ENCODE peak calls at places on chromosomes 6 and 20, in five cellular contexts. One of them, this sample, is unnamed.

GRCh38 chr6:124524821-124525220 is 437.4 kb upstream of the RNF217 start:
- DNase-seq in left ventricle myocardium inferior: no peak
- DNase-seq in OCI-LY7: no peak
- DNase-seq in A549: no peak
- DNase-seq in effector memory CD4-positive, alpha-beta T cell: no peak
- DNase-seq in this sample: no peak

GRCh38 chr6:45535933-45536332 is 158.2 kb upstream of the SUPT3H start:
- DNase-seq in effector memory CD4-positive, alpha-beta T cell: no peak
- DNase-seq in OCI-LY7: no peak
- DNase-seq in A549: no peak
- DNase-seq in left ventricle myocardium inferior: no peak
- DNase-seq in this sample: no peak

GRCh38 chr6:45899683-45899946 is 116.0 kb downstream of the CLIC5 start:
- DNase-seq in A549: no peak
- DNase-seq in effector memory CD4-positive, alpha-beta T cell: no peak
- DNase-seq in left ventricle myocardium inferior: no peak
- DNase-seq in OCI-LY7: no peak
- DNase-seq in this sample: no peak

GRCh38 chr6:30793521-30794194 is 49.3 kb upstream of the IER3 start:
- DNase-seq in A549: no peak
- DNase-seq in effector memory CD4-positive, alpha-beta T cell: no peak
- DNase-seq in OCI-LY7: no peak
- DNase-seq in left ventricle myocardium inferior: no peak
- DNase-seq in this sample: peak; percentile 34

GRCh38 chr20:59291740-59292139 is 8.7 kb upstream of the EDN3 start:
- DNase-seq in left ventricle myocardium inferior: no peak
- DNase-seq in effector memory CD4-positive, alpha-beta T cell: no peak
- DNase-seq in OCI-LY7: no peak
- DNase-seq in A549: no peak
- DNase-seq in this sample: no peak

GRCh38 chr6:36916159-36916558 is 30.4 kb downstream of the C6orf89 start:
- DNase-seq in A549: no peak
- DNase-seq in left ventricle myocardium inferior: no peak
- DNase-seq in OCI-LY7: no peak
- DNase-seq in effector memory CD4-positive, alpha-beta T cell: no peak
- DNase-seq in this sample: no peak

GRCh38 chr6:149033454-149034241 is 283.9 kb upstream of the TAB2 start:
- DNase-seq in left ventricle myocardium inferior: no peak
- DNase-seq in effector memory CD4-positive, alpha-beta T cell: no peak
- DNase-seq in OCI-LY7: no peak
- DNase-seq in A549: no peak
- DNase-seq in this sample: no peak

GRCh38 chr20:42192321-42192720 is 574.1 kb upstream of the CHD6 start:
- DNase-seq in left ventricle myocardium inferior: no peak
- DNase-seq in effector memory CD4-positive, alpha-beta T cell: no peak
- DNase-seq in A549: no peak
- DNase-seq in OCI-LY7: no peak
- DNase-seq in this sample: no peak

GRCh38 chr6:105276374-105276773 is 96.6 kb upstream of the POPDC3 start:
- DNase-seq in OCI-LY7: no peak
- DNase-seq in effector memory CD4-positive, alpha-beta T cell: no peak
- DNase-seq in left ventricle myocardium inferior: no peak
- DNase-seq in A549: no peak
- DNase-seq in this sample: no peak

GRCh38 chr20:62475027-62475818 is 572 bp downstream of the GATA5 start:
- DNase-seq in left ventricle myocardium inferior: no peak
- DNase-seq in A549: no peak
- DNase-seq in effector memory CD4-positive, alpha-beta T cell: no peak
- DNase-seq in OCI-LY7: no peak
- DNase-seq in this sample: no peak
- H3K4me3 ChIP-seq in left ventricle myocardium inferior: peak overlapping the region; percentile 63
- H3K4me3 ChIP-seq in A549: peak overlapping the region; percentile 50
- H3K4me3 ChIP-seq in effector memory CD4-positive, alpha-beta T cell: no peak overlapping the region
- H3K4me3 ChIP-seq in OCI-LY7: no peak overlapping the region
- H3K4me3 ChIP-seq in this sample: no peak overlapping the region

DNA sequence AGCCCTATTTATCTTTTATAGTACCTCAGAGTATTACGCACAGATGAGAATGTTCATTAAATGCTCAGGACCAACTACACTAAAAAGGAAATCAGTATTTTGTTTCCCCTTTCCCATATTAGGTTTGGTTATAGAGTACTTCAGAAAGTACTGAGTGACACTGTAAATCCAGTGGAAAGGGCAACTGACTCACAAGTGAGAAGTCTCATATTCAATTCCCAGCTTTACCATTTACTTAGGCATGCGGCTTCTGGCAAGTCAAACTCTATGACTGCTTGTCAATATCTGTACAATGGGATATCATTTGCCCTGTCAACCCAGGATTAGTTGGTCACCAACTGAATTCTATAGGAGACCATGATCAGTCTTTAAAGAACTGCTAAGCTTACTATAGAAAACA is 3.7 kb downstream of the MAP3K7 start:
- DNase-seq in OCI-LY7: no peak
- DNase-seq in A549: no peak
- DNase-seq in left ventricle myocardium inferior: no peak
- DNase-seq in effector memory CD4-positive, alpha-beta T cell: no peak
- DNase-seq in this sample: no peak
- H3K4me3 ChIP-seq in OCI-LY7: no peak overlapping the region
- H3K4me3 ChIP-seq in A549: no peak overlapping the region
- H3K4me3 ChIP-seq in left ventricle myocardium inferior: no peak overlapping the region
- H3K4me3 ChIP-seq in effector memory CD4-positive, alpha-beta T cell: no peak overlapping the region
- H3K4me3 ChIP-seq in this sample: no peak overlapping the region

DNA sequence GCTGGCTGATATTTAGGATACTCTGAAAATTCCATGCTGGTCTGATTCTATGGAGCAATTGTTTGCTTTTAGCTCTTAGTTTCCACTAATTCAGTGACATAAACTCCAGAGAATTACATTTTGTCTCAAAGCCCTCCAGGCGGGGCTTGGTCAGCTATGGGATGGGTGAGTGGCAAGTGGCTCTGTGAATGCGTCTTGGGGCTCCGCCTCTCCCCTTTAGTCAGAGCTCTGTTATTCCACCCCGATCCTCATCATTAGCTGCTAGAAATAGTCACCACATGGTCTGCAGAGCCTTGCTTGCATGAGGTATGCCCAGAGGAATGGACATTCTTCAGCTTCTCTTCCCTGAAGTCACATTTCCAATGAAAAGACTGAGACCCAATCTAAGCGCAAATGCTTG is 540.6 kb downstream of the QKI start:
- DNase-seq in OCI-LY7: no peak
- DNase-seq in effector memory CD4-positive, alpha-beta T cell: no peak
- DNase-seq in left ventricle myocardium inferior: no peak
- DNase-seq in A549: no peak
- DNase-seq in this sample: no peak
- H3K4me3 ChIP-seq in OCI-LY7: no peak overlapping the region
- H3K4me3 ChIP-seq in effector memory CD4-positive, alpha-beta T cell: no peak overlapping the region
- H3K4me3 ChIP-seq in left ventricle myocardium inferior: no peak overlapping the region
- H3K4me3 ChIP-seq in A549: no peak overlapping the region
- H3K4me3 ChIP-seq in this sample: no peak overlapping the region

DNA sequence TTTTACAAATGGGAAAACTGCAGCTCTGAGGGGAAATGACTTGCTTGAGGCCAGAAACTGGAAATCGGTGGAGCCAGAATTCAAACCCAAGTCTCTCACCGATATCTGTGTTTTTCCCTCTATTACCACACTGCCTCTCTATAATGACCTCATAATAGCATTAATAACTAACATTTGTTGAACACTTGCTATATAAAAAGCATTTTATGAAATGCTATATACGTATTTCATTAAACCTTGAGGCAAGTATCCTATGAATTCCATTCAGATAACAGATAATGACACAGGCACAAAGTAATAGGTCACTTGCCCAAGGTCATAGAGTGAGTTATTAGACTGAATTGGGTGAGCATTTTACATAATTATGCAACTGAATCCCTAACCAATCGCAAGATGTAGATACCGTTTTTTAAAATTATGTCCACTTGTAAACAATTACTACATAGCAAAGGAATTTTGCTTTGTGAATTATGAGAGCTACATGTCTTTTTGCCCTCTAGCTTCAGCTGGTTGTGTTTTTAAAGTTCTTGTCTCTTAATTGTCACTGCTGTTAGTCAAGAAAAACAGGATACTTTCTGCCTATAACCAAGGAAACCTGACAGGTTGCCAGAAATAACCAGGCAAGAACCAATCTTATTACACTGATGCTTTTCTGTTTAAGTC is 4.7 kb downstream of the DSN1 start:
- DNase-seq in effector memory CD4-positive, alpha-beta T cell: no peak
- DNase-seq in OCI-LY7: no peak
- DNase-seq in A549: no peak
- DNase-seq in left ventricle myocardium inferior: no peak
- DNase-seq in this sample: no peak
- H3K4me3 ChIP-seq in effector memory CD4-positive, alpha-beta T cell: no peak overlapping the region
- H3K4me3 ChIP-seq in OCI-LY7: no peak overlapping the region
- H3K4me3 ChIP-seq in A549: no peak overlapping the region
- H3K4me3 ChIP-seq in left ventricle myocardium inferior: no peak overlapping the region
- H3K4me3 ChIP-seq in this sample: no peak overlapping the region

DNA sequence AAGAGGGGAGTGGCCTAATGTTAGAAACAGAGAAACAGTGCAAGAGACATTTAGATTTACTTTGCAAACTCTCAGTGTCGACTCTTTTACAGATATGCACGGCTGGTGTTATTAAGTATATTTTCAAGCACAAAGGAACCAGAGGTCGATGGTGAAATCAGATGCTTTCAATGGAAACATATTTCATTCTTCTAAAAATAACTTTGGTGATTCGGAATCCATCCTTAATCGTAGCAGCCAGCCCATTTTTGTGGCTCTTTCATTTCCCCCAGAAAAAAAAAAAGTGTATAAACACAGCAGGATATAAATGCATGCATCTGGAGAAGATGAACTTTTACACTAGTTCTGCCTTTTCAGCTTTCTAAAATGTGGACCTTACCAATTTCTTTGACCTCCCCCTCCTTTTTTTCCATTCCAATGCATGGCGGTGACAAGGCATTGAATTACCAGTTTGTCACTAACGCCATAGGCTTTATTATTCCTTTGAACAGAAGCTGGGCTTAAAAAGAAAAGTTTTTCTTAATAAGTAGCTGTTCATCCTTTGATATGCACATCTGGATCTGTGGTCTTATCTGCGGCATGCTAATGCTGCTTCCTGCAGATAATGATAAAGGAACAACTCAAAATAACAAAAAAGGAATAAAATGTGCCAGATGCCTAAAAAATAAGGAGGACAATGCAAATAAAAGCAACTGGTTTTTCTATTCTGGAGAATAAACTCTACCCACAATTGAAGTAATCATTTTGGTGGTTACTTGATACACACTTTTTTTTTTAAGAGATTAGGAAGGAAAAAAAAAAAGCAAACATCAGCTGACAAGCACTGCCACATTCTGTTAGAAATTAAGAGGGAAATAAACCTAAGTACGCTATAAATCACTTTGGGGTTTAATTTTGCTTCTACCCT is 156.6 kb upstream of the SALL4 start:
- DNase-seq in OCI-LY7: no peak
- DNase-seq in left ventricle myocardium inferior: no peak
- DNase-seq in effector memory CD4-positive, alpha-beta T cell: no peak
- DNase-seq in A549: no peak
- DNase-seq in this sample: no peak
- H3K4me3 ChIP-seq in OCI-LY7: no peak overlapping the region
- H3K4me3 ChIP-seq in left ventricle myocardium inferior: no peak overlapping the region
- H3K4me3 ChIP-seq in effector memory CD4-positive, alpha-beta T cell: no peak overlapping the region
- H3K4me3 ChIP-seq in A549: no peak overlapping the region
- H3K4me3 ChIP-seq in this sample: no peak overlapping the region